ENCODE peak calls at places on chromosomes 13 and 19, in seven cellular contexts. X is adrenal gland, V is upper lobe of right lung, Z is psoas muscle, N is cardiac muscle cell, O is foreskin fibroblast, W is transverse colon. C is an unnamed sample.

GRCh38 chr19:58217069-58217481 is 11.6 kb upstream of the ZNF544 start:
- DNase-seq in X (no peak), V (no peak), Z (no peak), N (no peak), O (no peak), W (no peak), C (no peak)

GRCh38 chr19:7657047-7657779 is 11.6 kb upstream of the RETN start:
- DNase-seq in X (no peak), V (peak; percentile 87), Z (peak; percentile 19), N (peak; percentile 54), O (peak; percentile 38), W (no peak), C (no peak)

GRCh38 chr19:53308339-53308811 is 25.2 kb upstream of the ZNF845 start:
- DNase-seq in X (no peak), V (peak; percentile 70), Z (no peak), N (peak; percentile 3), O (peak; percentile 43), W (no peak), C (no peak)

GRCh38 chr13:44259045-44260042 is 114.3 kb upstream of the SERP2 start:
- DNase-seq in X (peak; percentile 86), V (peak; percentile 74), Z (peak; percentile 41), N (peak; percentile 66), O (peak; percentile 44), W (peak; percentile 48), C (no peak)

GRCh38 chr19:6262519-6262918 is 17.3 kb downstream of the MLLT1 start:
- DNase-seq in X (no peak), V (no peak), Z (no peak), N (no peak), O (no peak), W (no peak), C (no peak)

GRCh38 chr13:93776936-93777335 is 550.3 kb downstream of the GPC6 start:
- DNase-seq in X (no peak), V (no peak), Z (no peak), N (peak; percentile 66), O (peak; percentile 46), W (no peak), C (no peak)

GRCh38 chr19:40219721-40220276 is 1.6 kb upstream of the TTC9B start:
- DNase-seq in X (peak; percentile 65), V (no peak), Z (no peak), N (peak; percentile 69), O (peak; percentile 76), W (no peak), C (no peak)

GRCh38 chr19:55083004-55083850 is 7.6 kb downstream of the EPS8L1 start:
- DNase-seq in X (no peak), V (no peak), Z (no peak), N (no peak), O (no peak), W (no peak), C (no peak)

GRCh38 chr19:37333457-37333856 is 37.4 kb upstream of the ZNF527 start:
- DNase-seq in X (no peak), V (no peak), Z (no peak), N (peak; percentile 18), O (peak; percentile 46), W (no peak), C (no peak)

GRCh38 chr13:72342364-72342763 is 385.1 kb downstream of the MZT1 start:
- DNase-seq in X (no peak), V (no peak), Z (no peak), N (no peak), O (no peak), W (no peak), C (no peak)

GRCh38 chr19:10290439-10290875 is 705 bp downstream of the ICAM5 start:
- DNase-seq in X (no peak), V (no peak), Z (no peak), N (no peak), O (peak; percentile 47), W (peak; percentile 15), C (no peak)

GRCh38 chr13:107866007-107866665 is 349.2 kb downstream of the LIG4 start:
- DNase-seq in X (no peak), V (peak; percentile 67), Z (no peak), N (peak; percentile 51), O (peak; percentile 26), W (no peak), C (no peak)

GRCh38 chr19:4474504-4475136 is 2.5 kb downstream of the HDGFL2 start:
- DNase-seq in X (no peak), V (no peak), Z (no peak), N (peak; percentile 72), O (peak; percentile 76), W (no peak), C (peak; percentile 70)

GRCh38 chr13:32731576-32731975 is 145.3 kb downstream of the PDS5B start:
- DNase-seq in X (peak; percentile 22), V (no peak), Z (no peak), N (peak; percentile 23), O (peak; percentile 40), W (no peak), C (no peak)

GRCh38 chr13:31236211-31236786 is 36.5 kb downstream of the B3GLCT start:
- DNase-seq in X (peak; percentile 16), V (no peak), Z (no peak), N (peak; percentile 75), O (peak; percentile 73), W (no peak), C (peak; percentile 33)

GRCh38 chr13:87788363-87788762 is 117.2 kb downstream of the SLITRK5 start:
- DNase-seq in X (no peak), V (no peak), Z (no peak), N (no peak), O (no peak), W (no peak), C (no peak)

GRCh38 chr19:35901854-35902661 is at the start of gene HCST:
- DNase-seq in X (no peak), V (no peak), Z (no peak), N (peak; percentile 12), O (peak; percentile 63), W (peak; percentile 30), C (peak; percentile 82)

GRCh38 chr13:95541308-95541707 is 11.2 kb upstream of the CLDN10 start:
- DNase-seq in X (no peak), V (no peak), Z (no peak), N (no peak), O (no peak), W (no peak), C (no peak)

GRCh38 chr13:106376411-106377112 is 158.9 kb downstream of the EFNB2 start:
- DNase-seq in X (no peak), V (no peak), Z (no peak), N (peak; percentile 91), O (peak; percentile 87), W (no peak), C (no peak)

GRCh38 chr13:36130542-36131214 is 504 bp downstream of the DCLK1 start:
- DNase-seq in X (peak; percentile 11), V (peak; percentile 70), Z (peak; percentile 39), N (peak; percentile 33), O (peak; percentile 42), W (no peak), C (no peak)

DNA sequence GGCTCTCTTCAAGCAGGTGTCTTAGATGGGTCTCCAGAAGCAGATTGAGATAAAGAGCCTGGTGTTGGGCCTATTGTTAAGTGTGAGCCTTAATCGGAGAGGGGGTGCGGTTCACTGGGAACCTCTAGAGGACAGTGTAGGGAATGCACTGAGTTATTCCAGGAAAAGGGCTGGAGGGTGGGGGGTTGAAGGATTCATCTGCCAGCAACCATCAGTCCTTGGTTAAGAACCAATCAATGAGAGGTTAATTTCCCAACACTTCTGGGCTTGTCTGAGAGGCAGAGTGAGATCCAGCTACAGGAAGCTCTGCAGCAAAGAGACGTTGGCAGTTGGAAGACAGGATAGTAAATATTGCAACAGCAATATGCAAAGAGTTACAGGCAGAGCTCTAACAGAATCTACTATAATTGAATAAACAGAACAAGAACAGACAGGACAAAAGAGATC is 28.7 kb downstream of the CYP4F2 start:
- DNase-seq in X (peak; percentile 27), V (no peak), Z (no peak), N (peak; percentile 48), O (peak; percentile 18), W (peak; percentile 33), C (peak; percentile 86)
- H3K4me3 ChIP-seq in X (no peak overlapping the region), V (no peak overlapping the region), Z (no peak overlapping the region), N (no peak overlapping the region), O (no peak overlapping the region), W (no peak overlapping the region), C (no peak overlapping the region)

DNA sequence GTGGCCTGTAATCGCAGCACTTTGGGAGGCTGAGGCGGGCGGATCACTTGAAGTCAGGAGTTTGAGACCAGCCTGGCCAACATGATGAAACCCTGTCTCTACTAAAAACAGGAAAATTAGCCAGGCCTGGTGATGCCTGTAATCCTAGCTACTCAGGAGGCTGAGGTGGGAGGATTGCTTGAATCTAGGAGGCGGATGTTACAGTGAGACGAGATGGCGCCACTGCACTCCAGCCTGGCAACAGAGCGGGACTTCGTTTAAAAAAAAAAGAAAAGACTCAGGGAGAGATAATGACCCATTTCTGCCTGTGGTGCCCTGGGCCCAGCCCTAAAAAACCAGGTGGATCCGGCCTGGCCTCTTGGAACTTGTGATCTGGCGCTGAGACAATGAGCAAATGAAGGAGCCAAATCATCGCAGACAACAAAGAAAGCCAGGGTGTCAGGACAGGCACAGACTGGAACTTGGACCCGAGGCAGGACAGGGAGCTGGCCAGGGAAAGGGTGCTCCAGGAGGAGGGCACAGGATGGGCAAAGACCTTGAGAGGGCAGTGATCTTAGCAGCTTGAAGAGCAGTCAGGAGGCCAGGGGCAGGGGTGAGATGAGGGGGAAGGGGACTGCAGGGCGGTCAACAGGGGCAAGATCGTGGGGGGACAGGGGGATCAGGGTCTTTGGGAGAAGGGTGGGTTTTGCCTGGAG is 963 bp upstream of the JAK3 start:
- DNase-seq in X (no peak), V (no peak), Z (no peak), N (no peak), O (no peak), W (no peak), C (no peak)
- H3K4me3 ChIP-seq in X (no peak overlapping the region), V (no peak overlapping the region), Z (no peak overlapping the region), N (no peak overlapping the region), O (no peak overlapping the region), W (no peak overlapping the region), C (no peak overlapping the region)

GRCh38 chr19:46862504-46862835 is 1.7 kb downstream of the ARHGAP35 start:
- DNase-seq in X (no peak), V (no peak), Z (no peak), N (no peak), O (peak; percentile 57), W (no peak), C (no peak)
- H3K4me3 ChIP-seq in X (no peak overlapping the region), V (peak overlapping the region; percentile 64), Z (peak overlapping the region; percentile 96), N (peak overlapping the region; percentile 66), O (peak overlapping the region; percentile 82), W (peak overlapping the region; percentile 97), C (peak overlapping the region; percentile 86)

GRCh38 chr19:34666958-34667265 is 10.0 kb downstream of the SCGB2B2 start:
- DNase-seq in X (no peak), V (no peak), Z (no peak), N (no peak), O (no peak), W (no peak), C (no peak)
- H3K4me3 ChIP-seq in X (no peak overlapping the region), V (peak overlapping the region; percentile 39), Z (peak overlapping the region; percentile 67), N (no peak overlapping the region), O (peak overlapping the region; percentile 39), W (no peak overlapping the region), C (no peak overlapping the region)